ENCODE peak calls at places on chromosomes 3 and 15, in four cellular contexts. P is HepG2, O is K562, Q is GM12878. K is an unnamed sample.
A peak's percentile ranks its signal among the peaks of the same experiment; 100 is the strongest.

GRCh38 chr3:150349314-150350097 is 58.6 kb upstream of the TSC22D2 start:
- DNase-seq in Q (no peak), O (no peak), P (no peak), K (no peak)

GRCh38 chr15:36832792-36833191 is 253.4 kb downstream of the CDIN1 start:
- DNase-seq in Q (no peak), P (no peak), O (no peak), K (no peak)

GRCh38 chr15:56736308-56736707 is 3.0 kb upstream of the ZNF280D start:
- DNase-seq in P (peak; percentile 31), Q (no peak), O (peak; percentile 45), K (no peak)

GRCh38 chr3:9402410-9403228 is 5.2 kb downstream of the SETD5 start:
- DNase-seq in O (peak; percentile 95), Q (no peak), P (peak; percentile 88), K (peak; percentile 88)

GRCh38 chr3:195148553-195148952 is 122.4 kb downstream of the XXYLT1 start:
- DNase-seq in P (no peak), Q (no peak), O (no peak), K (no peak)

GRCh38 chr3:194851254-194851653 is 165.6 kb downstream of the FAM43A start:
- DNase-seq in P (no peak), Q (no peak), O (no peak), K (no peak)

GRCh38 chr15:75835990-75836952 is 7.0 kb upstream of the UBE2Q2 start:
- DNase-seq in P (no peak), O (no peak), Q (no peak), K (no peak)

GRCh38 chr3:127173516-127174166 is 19.3 kb upstream of the PRR23E start:
- DNase-seq in O (no peak), P (no peak), Q (no peak), K (no peak)

GRCh38 chr15:21270474-21270873 is 169.8 kb downstream of the POTEB3 start:
- DNase-seq in P (no peak), Q (no peak), O (no peak), K (no peak)

GRCh38 chr15:94526071-94526689 is 294.8 kb downstream of the MCTP2 start:
- DNase-seq in P (no peak), O (no peak), Q (no peak), K (peak; percentile 25)

GRCh38 chr3:60048447-60048848 is 998.6 kb upstream of the CFAP20DC start:
- DNase-seq in O (no peak), Q (no peak), P (no peak), K (no peak)

GRCh38 chr3:107430214-107431047 is 53.2 kb downstream of the CCDC54 start:
- DNase-seq in P (no peak), O (no peak), Q (no peak), K (no peak)

GRCh38 chr3:90092994-90093393 is 985.6 kb downstream of the EPHA3 start:
- DNase-seq in Q (no peak), P (peak; percentile 13), O (no peak), K (no peak)

DNA sequence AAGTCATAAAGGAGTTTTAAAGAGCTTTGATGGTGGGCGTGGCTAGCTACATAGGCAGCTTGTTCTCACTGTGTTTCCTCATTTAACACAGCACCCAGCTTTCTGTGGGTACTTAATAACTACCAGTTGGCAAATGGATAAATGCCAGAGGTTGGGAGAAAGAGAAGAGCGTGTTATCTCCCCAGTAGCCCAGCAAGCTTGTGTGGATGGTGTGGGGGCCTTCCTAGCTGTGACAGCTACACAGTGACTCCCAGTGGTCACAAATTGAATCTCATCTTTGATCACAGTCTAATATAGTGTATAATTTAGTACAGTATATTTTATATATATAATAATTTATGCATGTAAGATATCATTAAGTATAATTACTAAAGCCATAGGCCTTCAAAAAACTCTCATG is 984.1 kb downstream of the EPHA3 start:
- DNase-seq in P (peak; percentile 2), Q (no peak), O (peak; percentile 4), K (peak; percentile 25)
- TF ChIP-seq CREB1 in P (no peak), Q (no peak), O (no peak), K (no peak)

GRCh38 chr3:51621091-51621892 is 49.8 kb upstream of the TEX264 start:
- DNase-seq in O (no peak), P (peak; percentile 70), Q (no peak), K (no peak)
- TF ChIP-seq ETV6 in O (no peak), P (no peak), Q (no peak), K (no peak)

GRCh38 chr3:37249717-37250116 is 75.3 kb upstream of the LRRFIP2 start:
- DNase-seq in P (no peak), O (no peak), Q (no peak), K (no peak)
- TF ChIP-seq SP1 in P (no peak), O (no peak), Q (no peak), K (no peak)

DNA sequence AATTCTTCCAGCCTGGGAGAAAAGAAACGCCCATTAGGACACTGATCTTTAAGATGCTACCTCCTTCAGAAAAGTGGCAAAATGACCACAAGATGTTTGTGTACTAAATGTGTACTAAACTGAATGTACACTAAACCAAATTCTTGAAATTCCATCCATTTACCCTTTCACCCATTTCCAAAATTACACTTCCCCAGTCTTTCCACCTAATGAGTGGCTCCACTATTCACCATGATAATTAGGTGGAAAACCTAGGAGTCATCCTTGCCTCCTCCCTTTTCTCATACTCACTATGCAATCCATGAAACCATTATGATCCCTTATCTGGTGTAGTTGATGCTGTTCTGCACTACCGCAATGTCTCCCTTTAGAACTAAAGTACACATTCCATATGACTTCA is 452.1 kb upstream of the THBS1 start:
- DNase-seq in O (no peak), Q (no peak), P (peak; percentile 16), K (no peak)
- TF ChIP-seq CREB1 in O (no peak), Q (no peak), P (no peak), K (no peak)

DNA sequence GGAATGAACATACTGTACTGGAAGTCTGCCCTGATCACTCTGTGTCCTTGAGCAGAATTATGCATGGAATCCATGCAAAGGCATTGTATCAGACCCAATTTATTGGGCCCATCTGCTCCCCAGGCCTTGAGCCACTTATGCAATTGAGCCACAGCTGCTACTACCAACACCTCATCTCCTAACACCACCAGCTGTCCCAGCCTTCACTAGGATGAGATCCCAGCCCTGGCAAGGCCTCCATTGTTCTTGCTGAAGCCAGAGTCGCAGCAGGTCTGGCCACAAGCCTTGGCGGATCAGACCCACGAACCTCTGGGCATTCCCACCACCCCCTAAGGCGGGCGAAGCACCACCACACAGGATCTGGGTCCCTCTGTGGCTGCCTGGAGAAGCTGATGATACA is 9.2 kb upstream of the NME9 start:
- DNase-seq in Q (no peak), O (no peak), P (no peak), K (no peak)
- TF ChIP-seq ETV6 in Q (no peak), O (no peak), P (no peak), K (no peak)

GRCh38 chr15:58454950-58455401 is 23.2 kb downstream of the LIPC start:
- DNase-seq in Q (no peak), O (no peak), P (peak; percentile 83), K (no peak)
- TF ChIP-seq SP1 in Q (no peak), O (no peak), P (no peak), K (no peak)